ENCODE peak calls at places on chromosomes 3 and 15, in seven cellular contexts. W is HCT116, L is K562, V is HepG2, D is SK-N-SH, B is GM12878, Y is H1. A is an unnamed sample.

GRCh38 chr15:58743161-58743502 is 6.4 kb downstream of the ADAM10 start:
- DNase-seq in D (no peak), W (no peak), B (no peak), L (no peak), Y (no peak), V (no peak), A (no peak)

GRCh38 chr15:26260517-26261133 is 397.5 kb upstream of the ATP10A start:
- DNase-seq in L (peak; percentile 41), Y (peak; percentile 47), W (no peak), D (peak; percentile 59), V (peak; percentile 1), B (no peak), A (peak; percentile 13)

GRCh38 chr3:9066141-9066540 is 102.9 kb upstream of the RAD18 start:
- DNase-seq in Y (no peak), D (no peak), W (no peak), B (no peak), V (no peak), L (no peak), A (no peak)

GRCh38 chr3:152811974-152812760 is 22.8 kb upstream of the P2RY1 start:
- DNase-seq in V (no peak), Y (no peak), W (no peak), D (no peak), L (no peak), B (no peak), A (no peak)

GRCh38 chr15:34986326-34987181 is 1.5 kb downstream of the ZNF770 start:
- DNase-seq in B (no peak), Y (no peak), L (peak; percentile 45), V (no peak), D (no peak), W (no peak), A (no peak)

GRCh38 chr15:38514601-38515000 is 50.0 kb downstream of the RASGRP1 start:
- DNase-seq in D (peak; percentile 50), V (no peak), Y (no peak), W (no peak), B (peak; percentile 74), L (no peak), A (no peak)

GRCh38 chr3:188387921-188388320 is 234.0 kb downstream of the LPP start:
- DNase-seq in W (no peak), L (no peak), V (no peak), D (no peak), Y (no peak), B (no peak), A (no peak)

GRCh38 chr3:36944641-36945270 is at the start of gene TRANK1:
- DNase-seq in B (no peak), L (no peak), Y (no peak), D (no peak), V (no peak), W (no peak), A (no peak)

GRCh38 chr3:132404276-132404675 is 13.0 kb upstream of the DNAJC13 start:
- DNase-seq in W (no peak), V (no peak), L (no peak), Y (no peak), B (no peak), D (peak; percentile 48), A (no peak)

GRCh38 chr3:11998091-11998490 is 6.1 kb upstream of the SYN2 start:
- DNase-seq in V (no peak), L (no peak), Y (no peak), W (no peak), D (no peak), B (no peak), A (no peak)

GRCh38 chr3:46643701-46644100 is 31.4 kb downstream of the FAM240A start:
- DNase-seq in W (no peak), V (no peak), D (no peak), Y (no peak), L (no peak), B (no peak), A (no peak)

GRCh38 chr3:46648096-46648495 is 35.8 kb downstream of the FAM240A start:
- DNase-seq in W (no peak), L (no peak), B (no peak), Y (no peak), V (no peak), D (no peak), A (no peak)

GRCh38 chr3:46649436-46649835 is 37.1 kb downstream of the FAM240A start:
- DNase-seq in V (no peak), Y (no peak), W (no peak), L (no peak), B (no peak), D (no peak), A (no peak)

GRCh38 chr3:46642971-46643370 is 30.6 kb downstream of the FAM240A start:
- DNase-seq in W (no peak), L (no peak), D (no peak), V (no peak), Y (no peak), B (no peak), A (no peak)

DNA sequence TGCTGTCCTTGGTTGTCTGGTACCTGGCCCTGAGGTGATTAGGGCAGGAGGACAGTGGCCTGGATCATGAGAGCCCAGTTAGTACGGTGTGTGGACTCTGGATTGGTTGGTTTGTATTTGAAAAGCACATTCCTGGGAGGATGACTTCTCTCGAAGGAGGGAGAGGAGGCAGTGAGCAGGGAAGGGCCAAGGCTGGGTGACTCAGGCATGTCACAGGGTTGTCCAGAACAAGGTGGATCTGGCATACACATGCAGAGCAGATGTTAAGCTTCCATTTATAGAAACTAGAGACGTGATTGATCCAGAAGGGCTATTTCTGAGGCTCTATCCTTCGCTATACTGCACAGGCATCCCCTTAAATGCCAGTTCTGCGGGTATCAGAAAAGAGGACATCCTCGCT is 34.4 kb downstream of the FAM240A start:
- DNase-seq in V (no peak), L (no peak), D (no peak), Y (no peak), B (no peak), W (no peak), A (no peak)
- TF ChIP-seq JUND in V (no peak), L (no peak), D (no peak), Y (no peak), B (no peak), W (no peak), A (no peak)

DNA sequence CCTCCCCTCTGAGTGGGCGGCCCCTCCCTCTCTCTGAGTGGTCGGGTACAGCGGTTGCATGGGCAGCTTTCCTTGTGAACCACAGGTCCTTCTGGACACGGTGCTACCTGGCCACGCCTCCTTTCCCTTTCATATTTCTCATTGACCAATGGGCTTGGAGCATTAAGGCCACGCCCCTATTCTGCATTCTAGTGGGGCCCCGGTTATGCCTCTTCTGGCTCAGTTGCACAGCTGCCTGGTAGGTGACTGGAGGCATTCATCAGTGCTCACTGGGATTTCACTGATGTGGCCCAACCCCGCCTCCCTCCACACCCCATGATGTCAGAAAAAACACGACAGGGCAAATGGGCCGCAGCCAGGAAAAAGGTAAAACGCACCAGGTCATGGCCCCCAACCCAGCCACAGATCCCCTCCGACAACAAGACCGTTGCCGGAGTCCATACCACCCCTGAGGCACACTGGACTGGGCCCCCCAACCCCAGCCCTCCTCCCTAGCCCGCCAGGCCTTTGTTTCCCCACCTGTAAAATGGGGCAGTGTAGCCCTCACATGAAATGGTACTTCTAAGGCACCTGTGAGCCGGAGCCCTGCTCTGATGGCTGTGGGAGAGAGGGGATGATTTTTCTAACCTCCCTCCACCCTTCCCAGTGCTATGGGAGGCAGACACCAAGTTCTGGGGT is 26.3 kb downstream of the NGRN start:
- DNase-seq in V (peak; percentile 50), B (no peak), Y (no peak), D (peak; percentile 57), L (peak; percentile 90), W (peak; percentile 71), A (peak; percentile 90)
- TF ChIP-seq JUND in V (no peak), B (no peak), Y (no peak), D (no peak), L (no peak), W (no peak), A (no peak)

GRCh38 chr3:169867584-169868211 is 2.0 kb downstream of the LRRC31 start:
- DNase-seq in B (no peak), L (no peak), Y (no peak), D (no peak), V (no peak), W (no peak), A (no peak)

GRCh38 chr3:169864270-169864669 is 5.5 kb downstream of the LRRC31 start:
- DNase-seq in Y (no peak), V (no peak), L (no peak), D (no peak), W (no peak), B (no peak), A (no peak)

GRCh38 chr3:169863458-169863899 is 6.3 kb downstream of the LRRC31 start:
- DNase-seq in V (peak; percentile 55), L (peak; percentile 64), D (peak; percentile 64), B (peak; percentile 61), W (peak; percentile 73), Y (peak; percentile 58), A (peak; percentile 46)

GRCh38 chr3:169868369-169868768 is 1.4 kb downstream of the LRRC31 start:
- DNase-seq in B (no peak), Y (no peak), L (no peak), V (no peak), D (no peak), W (no peak), A (no peak)

GRCh38 chr3:169865176-169865800 is 4.4 kb downstream of the LRRC31 start:
- DNase-seq in W (no peak), V (no peak), L (no peak), Y (no peak), B (no peak), D (no peak), A (no peak)
- TF ChIP-seq JUND in W (no peak), V (no peak), L (no peak), Y (no peak), B (no peak), D (no peak), A (no peak)

DNA sequence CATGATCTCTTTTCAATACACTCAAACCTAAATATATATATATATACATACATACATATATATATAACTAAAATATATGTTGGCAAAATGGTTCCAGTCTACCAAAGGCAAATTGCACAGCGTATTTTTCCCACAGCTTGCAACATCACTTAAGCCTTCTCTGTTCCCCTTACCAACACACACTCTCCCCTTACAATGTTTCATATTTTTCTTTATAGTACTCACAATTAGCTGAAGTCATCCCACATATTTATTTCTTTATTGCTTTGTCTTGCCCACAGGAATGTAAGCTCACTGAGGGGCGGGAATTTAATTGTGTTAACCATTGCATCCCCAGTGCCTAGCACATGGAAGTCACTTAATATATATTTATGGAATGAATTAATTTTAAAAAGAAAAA is 288.3 kb downstream of the ULK4 start:
- DNase-seq in W (no peak), V (no peak), B (no peak), L (no peak), Y (no peak), D (no peak), A (no peak)
- TF ChIP-seq JUND in W (no peak), V (no peak), B (no peak), L (no peak), Y (no peak), D (no peak), A (no peak)

GRCh38 chr3:96915465-96915864 is 101.1 kb downstream of the EPHA6 start:
- DNase-seq in L (no peak), W (no peak), D (no peak), V (no peak), B (no peak), Y (no peak), A (no peak)
- TF ChIP-seq JUND in L (no peak), W (no peak), D (no peak), V (no peak), B (no peak), Y (no peak), A (no peak)

A was measured in T47D.